ENCODE peak calls at places on chromosome 1, in six cellular contexts. B, P, I, L, U and F are unnamed samples.

GRCh38 chr1:185560760-185561159 is 173.4 kb upstream of the HMCN1 start:
- DNase-seq in B (no peak), P (no peak), I (no peak), L (no peak), U (no peak), F (no peak)

GRCh38 chr1:25128168-25128621 is 104.1 kb downstream of the SYF2 start:
- DNase-seq in B (no peak), P (no peak), I (no peak), L (no peak), U (no peak), F (no peak)

GRCh38 chr1:2845874-2846273 is 44.4 kb upstream of the TTC34 start:
- DNase-seq in B (no peak), P (no peak), I (no peak), L (no peak), U (no peak), F (no peak)

GRCh38 chr1:219798283-219799030 is 129.9 kb downstream of the SLC30A10 start:
- DNase-seq in B (no peak), P (no peak), I (no peak), L (no peak), U (no peak), F (no peak)

GRCh38 chr1:203512830-203513578 is 19.1 kb downstream of the OPTC start:
- DNase-seq in B (no peak), P (no peak), I (peak; percentile 21), L (no peak), U (no peak), F (no peak)

GRCh38 chr1:70143052-70143659 is 62.2 kb downstream of the LRRC40 start:
- DNase-seq in B (peak; percentile 30), P (no peak), I (no peak), L (no peak), U (no peak), F (no peak)

GRCh38 chr1:194394676-194395075 is 1208.3 kb upstream of the B3GALT2 start:
- DNase-seq in B (no peak), P (no peak), I (no peak), L (no peak), U (no peak), F (no peak)

GRCh38 chr1:206496131-206496793 is 11.1 kb upstream of the RASSF5 start:
- DNase-seq in B (no peak), P (no peak), I (no peak), L (no peak), U (no peak), F (no peak)

GRCh38 chr1:36157115-36157903 is 1.3 kb downstream of the MAP7D1 start:
- DNase-seq in B (peak; percentile 36), P (no peak), I (no peak), L (no peak), U (no peak), F (no peak)

GRCh38 chr1:227576152-227576551 is 12.8 kb downstream of the ZNF678 start:
- DNase-seq in B (no peak), P (no peak), I (no peak), L (no peak), U (no peak), F (no peak)

DNA sequence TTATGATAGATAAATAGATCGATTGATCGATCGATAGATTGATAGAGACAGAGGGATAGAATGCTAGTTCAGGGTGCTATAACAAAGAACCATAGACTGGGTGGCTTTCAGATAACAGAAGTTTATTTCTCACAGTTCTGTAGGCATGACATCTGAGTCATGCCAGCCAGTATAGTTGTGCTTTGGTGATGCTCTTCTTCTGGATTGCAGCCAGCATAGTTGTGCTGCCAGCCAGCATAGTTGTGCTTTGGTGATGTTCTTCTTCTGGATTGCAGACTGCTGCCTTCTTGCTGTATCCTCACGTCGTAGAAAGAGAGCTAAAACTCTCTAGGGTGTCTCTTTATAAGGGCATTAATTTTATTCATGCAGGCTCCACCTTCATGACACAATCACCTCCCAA is 860.8 kb downstream of the BRINP3 start:
- DNase-seq in B (no peak), P (no peak), I (no peak), L (no peak), U (no peak), F (no peak)
- TF ChIP-seq CREB1 in B (no peak), P (no peak), I (no peak), L (no peak), U (no peak), F (no peak)

GRCh38 chr1:64851664-64852063 is 106.8 kb downstream of the RAVER2 start:
- DNase-seq in B (no peak), P (no peak), I (no peak), L (no peak), U (no peak), F (no peak)

GRCh38 chr1:64855557-64855956 is 110.7 kb downstream of the RAVER2 start:
- DNase-seq in B (no peak), P (no peak), I (no peak), L (no peak), U (no peak), F (no peak)

GRCh38 chr1:64857347-64857746 is 109.0 kb downstream of the JAK1 start:
- DNase-seq in B (no peak), P (no peak), I (no peak), L (no peak), U (no peak), F (no peak)

GRCh38 chr1:64854674-64855073 is 109.8 kb downstream of the RAVER2 start:
- DNase-seq in B (no peak), P (no peak), I (no peak), L (no peak), U (no peak), F (no peak)

GRCh38 chr1:64856564-64856963 is 109.8 kb downstream of the JAK1 start:
- DNase-seq in B (no peak), P (no peak), I (no peak), L (no peak), U (no peak), F (no peak)
- TF ChIP-seq CREB1 in B (no peak), P (no peak), I (no peak), L (no peak), U (no peak), F (no peak)

DNA sequence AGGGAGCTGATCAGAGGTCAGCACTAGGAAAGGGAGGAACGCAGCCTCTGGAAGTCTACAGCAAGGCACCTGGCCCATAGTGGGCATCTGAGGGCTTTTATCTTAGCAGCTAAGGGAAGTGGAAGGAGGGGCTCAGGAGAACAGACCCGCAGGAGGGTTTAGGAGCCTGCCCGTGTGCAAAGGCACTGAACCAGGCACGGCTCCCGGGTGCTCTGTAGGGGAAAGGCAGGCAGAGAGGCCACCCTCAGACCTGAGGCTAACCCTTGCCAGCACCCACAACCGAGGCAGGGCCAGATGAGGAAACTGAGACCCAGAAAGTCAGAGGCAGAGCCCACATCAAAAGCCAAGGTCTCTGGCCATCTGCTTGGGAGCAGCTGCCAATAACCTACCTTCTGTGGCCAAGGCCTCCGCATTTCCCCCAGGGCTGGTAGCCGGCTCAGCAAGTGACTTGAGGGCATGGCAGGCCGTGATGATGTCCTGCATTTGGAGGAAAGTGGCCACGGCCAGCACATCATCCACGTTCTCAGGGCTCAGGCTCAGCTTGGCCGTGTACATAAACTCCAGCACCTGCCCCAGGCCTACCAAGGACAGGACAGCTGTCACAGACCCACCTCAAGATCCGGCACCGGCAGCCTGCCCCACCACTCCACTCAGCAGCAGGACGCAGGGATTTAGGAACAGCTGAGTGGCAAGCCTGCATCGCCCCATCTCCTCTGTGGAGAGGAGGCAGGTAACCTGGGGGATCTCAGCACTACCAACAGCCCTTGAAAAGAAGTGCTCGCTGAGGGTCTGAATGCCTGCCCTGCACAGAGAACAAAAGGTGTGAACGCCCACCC is 29.1 kb downstream of the ZBTB17 start:
- DNase-seq in B (no peak), P (no peak), I (no peak), L (no peak), U (no peak), F (no peak)
- TF ChIP-seq CREB1 in B (no peak), P (no peak), I (no peak), L (no peak), U (no peak), F (no peak)

GRCh38 chr1:26189751-26190275 is 589 bp upstream of the CATSPER4 start:
- DNase-seq in B (no peak), P (peak; percentile 68), I (no peak), L (no peak), U (no peak), F (no peak)
- TF ChIP-seq CREB1 in B (no peak), P (no peak), I (no peak), L (no peak), U (no peak), F (no peak)

DNA sequence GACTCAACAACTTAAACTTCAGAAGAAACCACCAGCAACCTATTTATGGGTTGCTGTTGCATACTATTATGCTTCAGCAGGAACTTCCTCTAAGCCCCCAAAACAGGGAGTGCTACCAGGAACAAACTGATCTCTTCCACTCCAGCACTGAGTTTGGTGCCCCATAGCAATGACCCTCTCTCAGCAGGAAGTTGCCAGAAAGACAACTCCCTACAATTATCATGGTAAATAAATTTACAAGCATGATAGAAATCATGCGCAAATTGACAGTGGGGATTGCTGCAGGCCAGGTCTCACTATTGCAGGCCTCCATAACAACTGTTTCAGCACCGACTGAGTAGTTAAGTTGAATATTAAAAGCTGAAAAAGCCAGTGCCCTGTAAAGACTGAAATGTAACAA is 180.6 kb downstream of the PLA2G4A start:
- DNase-seq in B (peak; percentile 21), P (no peak), I (no peak), L (no peak), U (peak; percentile 13), F (no peak)
- TF ChIP-seq CREB1 in B (no peak), P (no peak), I (no peak), L (no peak), U (no peak), F (no peak)

GRCh38 chr1:4171480-4172450 is 271.7 kb upstream of the C1orf174 start:
- DNase-seq in B (no peak), P (no peak), I (no peak), L (no peak), U (no peak), F (no peak)
- TF ChIP-seq CREB1 in B (no peak), P (no peak), I (no peak), L (no peak), U (no peak), F (no peak)

DNA sequence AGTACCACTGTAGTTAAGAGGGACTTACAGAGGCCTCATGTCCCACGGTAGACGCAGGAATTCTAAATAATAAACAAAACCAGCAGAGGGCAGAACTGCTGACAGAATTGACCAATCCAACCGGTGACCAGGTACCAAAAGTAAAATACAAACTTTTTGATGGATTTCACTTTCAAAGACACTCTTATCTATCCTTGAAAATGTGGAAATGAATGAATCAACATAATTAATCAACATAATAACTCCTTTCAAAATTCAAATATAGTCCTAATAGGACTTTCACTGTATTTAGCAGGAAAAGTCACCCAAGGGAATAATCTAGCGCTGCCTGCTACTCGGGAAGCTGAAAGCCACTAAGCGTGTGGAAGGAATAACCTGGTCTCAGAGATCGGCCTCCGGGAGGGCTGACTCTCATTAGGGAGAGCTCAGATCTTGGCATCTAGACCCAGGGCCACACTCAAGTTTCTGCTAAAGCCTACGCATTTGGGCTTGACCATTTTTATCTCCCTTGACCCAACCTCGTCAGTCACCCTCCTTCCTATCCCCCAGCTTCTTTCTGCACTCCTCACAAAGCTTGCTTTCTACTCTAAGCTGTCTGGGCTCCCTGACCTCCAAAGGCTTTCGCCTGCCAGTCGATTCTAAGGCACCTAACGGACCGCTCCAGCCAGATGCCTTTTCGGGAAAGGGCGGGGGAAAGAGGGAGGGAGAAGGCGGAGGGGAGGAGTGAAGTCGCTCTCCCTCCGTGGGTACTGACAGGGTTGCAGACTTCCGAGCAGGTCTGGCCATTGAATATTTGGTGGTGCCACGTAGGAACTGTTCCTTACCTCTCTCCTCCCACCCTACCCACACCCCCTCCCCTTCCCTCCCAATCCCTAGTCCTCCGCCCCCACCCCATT is 1.6 kb downstream of the COL11A1 start:
- DNase-seq in B (peak; percentile 72), P (no peak), I (peak; percentile 24), L (no peak), U (no peak), F (peak; percentile 40)
- TF ChIP-seq CREB1 in B (no peak), P (no peak), I (no peak), L (no peak), U (no peak), F (no peak)

GRCh38 chr1:116854294-116854693 is 55.4 kb upstream of the PTGFRN start:
- DNase-seq in B (no peak), P (no peak), I (no peak), L (no peak), U (no peak), F (no peak)
- TF ChIP-seq CREB1 in B (no peak), P (no peak), I (no peak), L (no peak), U (no peak), F (no peak)